ENCODE peak calls at places on chromosomes 16 and 17, in five cellular contexts. One of them, this sample, is unnamed.

GRCh38 chr16:88391497-88391850 is 8.7 kb downstream of the ZNF469 start:
- DNase-seq in H9: no peak
- DNase-seq in stomach: no peak
- DNase-seq in mammary epithelial cell: no peak
- DNase-seq in upper lobe of right lung: no peak
- DNase-seq in this sample: no peak

GRCh38 chr16:53159781-53160436 is 105.1 kb downstream of the CHD9 start:
- DNase-seq in H9: no peak
- DNase-seq in stomach: no peak
- DNase-seq in mammary epithelial cell: peak
- DNase-seq in upper lobe of right lung: no peak
- DNase-seq in this sample: no peak

GRCh38 chr17:63446218-63446980 is at the start of gene CYB561:
- DNase-seq in H9: no peak
- DNase-seq in stomach: peak
- DNase-seq in mammary epithelial cell: peak
- DNase-seq in upper lobe of right lung: peak
- DNase-seq in this sample: peak

GRCh38 chr16:3096362-3096761 is 2.7 kb downstream of the ZSCAN10 start:
- DNase-seq in H9: no peak
- DNase-seq in stomach: no peak
- DNase-seq in mammary epithelial cell: no peak
- DNase-seq in upper lobe of right lung: no peak
- DNase-seq in this sample: no peak

GRCh38 chr16:1195393-1195666 is 29.7 kb downstream of the TPSG1 start:
- DNase-seq in H9: no peak
- DNase-seq in stomach: no peak
- DNase-seq in mammary epithelial cell: no peak
- DNase-seq in upper lobe of right lung: no peak
- DNase-seq in this sample: no peak

GRCh38 chr16:16099320-16099719 is 124.0 kb downstream of the ABCC6 start:
- DNase-seq in H9: no peak
- DNase-seq in stomach: no peak
- DNase-seq in mammary epithelial cell: no peak
- DNase-seq in upper lobe of right lung: no peak
- DNase-seq in this sample: no peak

GRCh38 chr17:37239690-37240344 is 136.0 kb upstream of the C17orf78 start:
- DNase-seq in H9: no peak
- DNase-seq in stomach: no peak
- DNase-seq in mammary epithelial cell: no peak
- DNase-seq in upper lobe of right lung: no peak
- DNase-seq in this sample: no peak

GRCh38 chr16:89286096-89286495 is 68.6 kb downstream of the ZNF778 start:
- DNase-seq in H9: no peak
- DNase-seq in stomach: no peak
- DNase-seq in mammary epithelial cell: no peak
- DNase-seq in upper lobe of right lung: no peak
- DNase-seq in this sample: peak

GRCh38 chr17:27810211-27810901 is 10.0 kb upstream of the NOS2 start:
- DNase-seq in H9: peak
- DNase-seq in stomach: no peak
- DNase-seq in mammary epithelial cell: peak
- DNase-seq in upper lobe of right lung: no peak
- DNase-seq in this sample: no peak

GRCh38 chr17:29060475-29060874 is 17.5 kb downstream of the PIPOX start:
- DNase-seq in H9: no peak
- DNase-seq in stomach: no peak
- DNase-seq in mammary epithelial cell: no peak
- DNase-seq in upper lobe of right lung: no peak
- DNase-seq in this sample: no peak

GRCh38 chr17:75693500-75694481 is 26.7 kb downstream of the SAP30BP start:
- DNase-seq in H9: peak
- DNase-seq in stomach: no peak
- DNase-seq in mammary epithelial cell: peak
- DNase-seq in upper lobe of right lung: peak
- DNase-seq in this sample: peak

GRCh38 chr17:17690156-17690737 is 9.0 kb downstream of the RAI1 start:
- DNase-seq in H9: no peak
- DNase-seq in stomach: peak
- DNase-seq in mammary epithelial cell: no peak
- DNase-seq in upper lobe of right lung: no peak
- DNase-seq in this sample: no peak

GRCh38 chr17:15978606-15979005 is 20.9 kb downstream of the ZSWIM7 start:
- DNase-seq in H9: no peak
- DNase-seq in stomach: no peak
- DNase-seq in mammary epithelial cell: no peak
- DNase-seq in upper lobe of right lung: no peak
- DNase-seq in this sample: no peak

GRCh38 chr17:15977894-15978293 is 21.6 kb downstream of the ZSWIM7 start:
- DNase-seq in H9: no peak
- DNase-seq in stomach: no peak
- DNase-seq in mammary epithelial cell: no peak
- DNase-seq in upper lobe of right lung: no peak
- DNase-seq in this sample: no peak

GRCh38 chr17:15981646-15982580 is 17.6 kb downstream of the ZSWIM7 start:
- DNase-seq in H9: no peak
- DNase-seq in stomach: no peak
- DNase-seq in mammary epithelial cell: peak
- DNase-seq in upper lobe of right lung: no peak
- DNase-seq in this sample: no peak

GRCh38 chr17:15981208-15981607 is 18.3 kb downstream of the ZSWIM7 start:
- DNase-seq in H9: no peak
- DNase-seq in stomach: no peak
- DNase-seq in mammary epithelial cell: peak
- DNase-seq in upper lobe of right lung: no peak
- DNase-seq in this sample: no peak
- H3K27ac ChIP-seq in H9: no peak
- H3K27ac ChIP-seq in stomach: no peak
- H3K27ac ChIP-seq in mammary epithelial cell: peak
- H3K27ac ChIP-seq in upper lobe of right lung: no peak
- H3K27ac ChIP-seq in this sample: no peak

GRCh38 chr17:77409282-77410161 is 268.8 kb downstream of the SEC14L1 start:
- DNase-seq in H9: peak
- DNase-seq in stomach: peak
- DNase-seq in mammary epithelial cell: peak
- DNase-seq in upper lobe of right lung: peak
- DNase-seq in this sample: peak

GRCh38 chr17:77414811-77415400 is 274.1 kb downstream of the SEC14L1 start:
- DNase-seq in H9: no peak
- DNase-seq in stomach: no peak
- DNase-seq in mammary epithelial cell: no peak
- DNase-seq in upper lobe of right lung: no peak
- DNase-seq in this sample: no peak

GRCh38 chr17:77408284-77408683 is 267.5 kb downstream of the SEC14L1 start:
- DNase-seq in H9: no peak
- DNase-seq in stomach: no peak
- DNase-seq in mammary epithelial cell: no peak
- DNase-seq in upper lobe of right lung: no peak
- DNase-seq in this sample: no peak

GRCh38 chr17:77407321-77408277 is 266.8 kb downstream of the SEC14L1 start:
- DNase-seq in H9: no peak
- DNase-seq in stomach: no peak
- DNase-seq in mammary epithelial cell: peak
- DNase-seq in upper lobe of right lung: no peak
- DNase-seq in this sample: no peak

GRCh38 chr17:77410470-77410869 is 269.7 kb downstream of the SEC14L1 start:
- DNase-seq in H9: no peak
- DNase-seq in stomach: no peak
- DNase-seq in mammary epithelial cell: no peak
- DNase-seq in upper lobe of right lung: no peak
- DNase-seq in this sample: no peak
- H3K27ac ChIP-seq in H9: no peak
- H3K27ac ChIP-seq in stomach: peak
- H3K27ac ChIP-seq in mammary epithelial cell: no peak
- H3K27ac ChIP-seq in upper lobe of right lung: no peak
- H3K27ac ChIP-seq in this sample: peak

DNA sequence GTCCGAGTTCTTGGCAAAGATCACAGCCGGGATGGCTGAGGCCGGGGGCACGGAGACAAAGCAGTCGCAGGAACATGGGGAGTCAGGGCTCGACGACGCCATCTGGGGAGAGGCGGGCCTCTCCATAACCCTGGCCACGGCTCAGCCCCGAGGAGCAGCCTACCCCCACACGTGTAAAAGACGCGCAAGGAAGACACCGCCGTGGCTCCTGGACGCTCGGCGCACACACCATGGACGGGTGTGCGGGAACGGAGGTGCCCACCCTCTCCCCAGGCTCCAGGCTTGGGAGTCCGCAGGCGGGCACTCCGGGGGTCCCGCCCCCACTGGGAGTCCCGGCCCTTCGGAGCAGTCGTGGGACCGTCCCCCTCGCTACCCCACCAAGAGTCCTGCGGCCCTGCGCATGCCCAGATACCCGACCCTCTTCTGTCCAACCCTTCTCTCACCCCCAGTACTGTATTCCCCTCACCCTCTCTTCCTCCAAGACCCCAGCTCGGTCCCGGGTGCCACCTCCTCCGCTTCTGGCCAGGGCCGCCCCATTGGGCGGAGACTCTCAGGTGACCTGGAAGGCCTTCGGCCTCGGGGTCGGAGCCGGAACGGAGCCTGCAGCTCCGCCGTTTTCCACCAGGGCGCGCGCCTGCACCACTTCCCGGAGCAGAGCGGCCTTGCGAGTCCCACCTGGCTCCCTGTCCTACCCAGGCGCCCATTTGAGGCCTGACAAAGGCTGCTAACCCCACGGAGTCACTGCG is at the start of gene SCRN2:
- DNase-seq in H9: peak
- DNase-seq in stomach: peak
- DNase-seq in mammary epithelial cell: peak
- DNase-seq in upper lobe of right lung: peak
- DNase-seq in this sample: peak
- H3K27ac ChIP-seq in H9: no peak
- H3K27ac ChIP-seq in stomach: peak
- H3K27ac ChIP-seq in mammary epithelial cell: peak
- H3K27ac ChIP-seq in upper lobe of right lung: peak
- H3K27ac ChIP-seq in this sample: peak

GRCh38 chr17:45265823-45266222 is 3.9 kb upstream of the SPATA32 start:
- DNase-seq in H9: no peak
- DNase-seq in stomach: no peak
- DNase-seq in mammary epithelial cell: peak
- DNase-seq in upper lobe of right lung: no peak
- DNase-seq in this sample: peak
- H3K27ac ChIP-seq in H9: no peak
- H3K27ac ChIP-seq in stomach: no peak
- H3K27ac ChIP-seq in mammary epithelial cell: no peak
- H3K27ac ChIP-seq in upper lobe of right lung: no peak
- H3K27ac ChIP-seq in this sample: peak

This sample was measured in psoas muscle.